ENCODE peak calls at places on chromosomes 7 and 10, in seven cellular contexts. J is H9, Z is IMR-90, W is H1, L is neuronal stem cell, H is mesendoderm, K is trophoblast cell. N is an unnamed sample.
A peak's percentile ranks its signal among the peaks of the same experiment; 100 is the strongest.

GRCh38 chr10:12787297-12787696 is 214.2 kb downstream of the CCDC3 start:
- DNase-seq in J (no peak), Z (no peak), W (no peak), L (no peak), H (no peak), K (no peak), N (no peak)

GRCh38 chr10:71939861-71940474 is 24.2 kb upstream of the CHST3 start:
- DNase-seq in J (no peak), Z (no peak), W (no peak), L (no peak), H (no peak), K (no peak), N (no peak)

GRCh38 chr7:124462249-124462648 is 303.3 kb downstream of the GPR37 start:
- DNase-seq in J (no peak), Z (peak; percentile 94), W (no peak), L (no peak), H (no peak), K (no peak), N (peak; percentile 80)

GRCh38 chr10:12252882-12253546 is 57.0 kb downstream of the CDC123 start:
- DNase-seq in J (peak; percentile 69), Z (peak; percentile 34), W (no peak), L (no peak), H (peak; percentile 73), K (no peak), N (peak; percentile 35)

GRCh38 chr7:70638381-70639128 is 493.4 kb upstream of the GALNT17 start:
- DNase-seq in J (no peak), Z (peak; percentile 21), W (no peak), L (no peak), H (no peak), K (no peak), N (no peak)

GRCh38 chr7:103076767-103077166 is 1.8 kb downstream of the ARMC10 start:
- DNase-seq in J (no peak), Z (no peak), W (no peak), L (no peak), H (no peak), K (no peak), N (no peak)

GRCh38 chr10:29620112-29620690 is 14.6 kb downstream of the SVIL start:
- DNase-seq in J (no peak), Z (no peak), W (no peak), L (no peak), H (no peak), K (no peak), N (no peak)

GRCh38 chr7:47193003-47193402 is 388.9 kb downstream of the TNS3 start:
- DNase-seq in J (no peak), Z (no peak), W (no peak), L (no peak), H (no peak), K (no peak), N (no peak)

GRCh38 chr10:11720260-11720741 is 21.9 kb upstream of the ECHDC3 start:
- DNase-seq in J (no peak), Z (no peak), W (no peak), L (no peak), H (no peak), K (peak; percentile 37), N (no peak)

GRCh38 chr10:50299948-50300669 is 48.8 kb upstream of the ASAH2 start:
- DNase-seq in J (no peak), Z (no peak), W (no peak), L (no peak), H (no peak), K (no peak), N (no peak)

GRCh38 chr10:16915308-16915707 is 98.1 kb upstream of the RSU1 start:
- DNase-seq in J (peak; percentile 36), Z (no peak), W (peak; percentile 10), L (no peak), H (peak; percentile 73), K (no peak), N (no peak)

GRCh38 chr7:44576228-44576627 is 2.5 kb upstream of the DDX56 start:
- DNase-seq in J (no peak), Z (no peak), W (no peak), L (no peak), H (no peak), K (peak; percentile 46), N (no peak)

GRCh38 chr10:35079763-35080162 is 10.4 kb downstream of the CUL2 start:
- DNase-seq in J (no peak), Z (peak; percentile 89), W (no peak), L (no peak), H (no peak), K (peak; percentile 48), N (peak; percentile 89)

GRCh38 chr10:96556003-96556402 is 30.8 kb downstream of the TM9SF3 start:
- DNase-seq in J (no peak), Z (no peak), W (no peak), L (no peak), H (peak; percentile 20), K (no peak), N (no peak)

GRCh38 chr10:33661580-33662269 is 327.3 kb upstream of the NRP1 start:
- DNase-seq in J (no peak), Z (no peak), W (no peak), L (no peak), H (peak; percentile 23), K (peak; percentile 1), N (no peak)

GRCh38 chr7:90618880-90619279 is 22.8 kb downstream of the CDK14 start:
- DNase-seq in J (no peak), Z (no peak), W (no peak), L (no peak), H (no peak), K (no peak), N (no peak)

GRCh38 chr7:142770720-142771352 is at the start of gene PRSS2:
- DNase-seq in J (no peak), Z (no peak), W (no peak), L (no peak), H (peak; percentile 66), K (no peak), N (no peak)
- H3K27ac ChIP-seq in J (no peak within 1 kb of the TSS), Z (no peak within 1 kb of the TSS), W (no peak within 1 kb of the TSS), L (no peak within 1 kb of the TSS), H (no peak within 1 kb of the TSS), K (no peak within 1 kb of the TSS), N (no peak within 1 kb of the TSS)

DNA sequence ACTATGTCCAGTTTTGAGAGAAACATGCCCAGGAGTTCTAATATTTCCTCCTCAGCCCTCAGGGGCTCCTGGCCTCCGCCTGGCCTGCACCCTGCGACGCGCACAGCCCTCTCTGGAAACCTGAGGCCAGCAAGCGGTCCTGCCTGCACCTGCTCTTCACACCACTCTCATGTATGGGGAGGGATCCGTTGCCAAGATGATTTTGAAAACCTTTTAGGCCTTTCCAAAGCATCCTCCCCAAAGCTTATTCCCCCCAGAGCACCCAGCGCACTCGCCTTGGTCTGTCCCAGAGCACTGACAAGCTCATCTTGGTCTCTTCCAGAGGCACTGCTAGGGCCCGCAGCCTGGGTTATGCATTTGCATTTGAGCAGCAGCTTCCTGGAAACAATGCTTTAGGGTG is 22.6 kb upstream of the CNPY1 start:
- DNase-seq in J (no peak), Z (no peak), W (no peak), L (no peak), H (no peak), K (no peak), N (no peak)
- H2BK5ac ChIP-seq in J (no peak overlapping the region), Z (no peak overlapping the region), W (no peak overlapping the region), L (peak overlapping the region; percentile 13), H (no peak overlapping the region), K (no peak overlapping the region), N (no peak overlapping the region)

DNA sequence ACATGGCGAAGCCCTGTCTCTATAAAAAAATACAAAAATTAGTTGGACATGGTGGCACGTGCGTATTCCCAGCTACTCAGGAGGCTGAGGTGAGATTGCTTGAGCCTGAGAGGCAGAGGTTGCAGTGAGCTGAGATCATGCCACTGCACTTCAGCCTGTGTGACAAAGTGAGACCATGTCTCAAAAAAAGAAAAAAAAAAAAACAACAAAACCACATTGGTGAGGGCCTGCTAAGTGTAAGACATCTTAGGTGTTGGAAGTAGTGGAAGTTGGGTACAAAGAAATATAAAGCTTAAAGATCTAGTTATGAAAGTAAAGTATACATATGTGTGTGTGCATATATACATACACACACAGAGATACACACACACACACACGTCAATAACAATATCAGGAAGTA is 228.0 kb downstream of the EXOC4 start:
- DNase-seq in J (no peak), Z (no peak), W (no peak), L (no peak), H (no peak), K (no peak), N (no peak)
- H3K4me1 ChIP-seq in J (no peaks in the 10 kb centered on the region), Z (no peaks in the 10 kb centered on the region), W (no peaks in the 10 kb centered on the region), L (no peaks in the 10 kb centered on the region), H (peaks cover 2% of the 10 kb centered on the region), K (no peaks in the 10 kb centered on the region), N (peaks cover 4% of the 10 kb centered on the region)

GRCh38 chr10:97644961-97645360 is 4.5 kb downstream of the PI4K2A start:
- DNase-seq in J (no peak), Z (no peak), W (no peak), L (no peak), H (no peak), K (no peak), N (no peak)

GRCh38 chr10:97651773-97652172 is 11.3 kb downstream of the PI4K2A start:
- DNase-seq in J (no peak), Z (no peak), W (no peak), L (no peak), H (peak; percentile 15), K (peak; percentile 86), N (peak; percentile 56)

GRCh38 chr10:97647556-97647955 is 7.1 kb downstream of the PI4K2A start:
- DNase-seq in J (no peak), Z (peak; percentile 57), W (no peak), L (no peak), H (no peak), K (no peak), N (peak; percentile 53)

GRCh38 chr10:97643586-97643985 is 3.1 kb downstream of the PI4K2A start:
- DNase-seq in J (no peak), Z (no peak), W (no peak), L (no peak), H (no peak), K (no peak), N (no peak)

GRCh38 chr10:97648557-97649404 is 8.3 kb downstream of the PI4K2A start:
- DNase-seq in J (peak; percentile 58), Z (peak; percentile 96), W (no peak), L (no peak), H (peak; percentile 13), K (peak; percentile 59), N (peak; percentile 93)
- H3K27ac ChIP-seq in J (no peak overlapping the region), Z (peak overlapping the region; percentile 99), W (peak overlapping the region; percentile 25), L (no peak overlapping the region), H (no peak overlapping the region), K (peak overlapping the region; percentile 2), N (peak overlapping the region; percentile 89)

GRCh38 chr7:6393667-6394056 is 54.1 kb downstream of the DAGLB start:
- DNase-seq in J (no peak), Z (no peak), W (no peak), L (no peak), H (peak; percentile 71), K (peak; percentile 60), N (no peak)
- H2BK5ac ChIP-seq in J (no peak overlapping the region), Z (no peak overlapping the region), W (no peak overlapping the region), L (no peak overlapping the region), H (no peak overlapping the region), K (no peak overlapping the region), N (no peak overlapping the region)

GRCh38 chr7:55569797-55570196 is 2.5 kb downstream of the VOPP1 start:
- DNase-seq in J (peak; percentile 23), Z (no peak), W (no peak), L (no peak), H (peak; percentile 48), K (no peak), N (no peak)
- H3K4me1 ChIP-seq in J (peaks cover 13% of the 10 kb centered on the region), Z (peaks cover 28% of the 10 kb centered on the region), W (peaks cover 2% of the 10 kb centered on the region), L (peaks cover 25% of the 10 kb centered on the region), H (peaks cover 14% of the 10 kb centered on the region), K (peaks cover 15% of the 10 kb centered on the region), N (peaks cover 24% of the 10 kb centered on the region)